ENCODE peak calls at places on chromosomes 11 and 22, in five cellular contexts. One of them, this sample, is unnamed.

GRCh38 chr11:112882494-112883381 is 78.5 kb upstream of the NCAM1 start:
- ATAC-seq in effector memory CD8-positive, alpha-beta T cell: no peak
- ATAC-seq in activated naive CD8-positive, alpha-beta T cell treated with anti-CD3 and anti-CD28 coated beads, Interleukin-2, amount 10 ng/mL, durations not matched to agents 7 days and 5 days: no peak
- ATAC-seq in CD8-positive, alpha-beta T cell: no peak
- ATAC-seq in heart right ventricle: peak
- ATAC-seq in this sample: no peak

GRCh38 chr22:22721681-22722309 is 77.4 kb downstream of the GGTLC2 start:
- ATAC-seq in effector memory CD8-positive, alpha-beta T cell: peak
- ATAC-seq in activated naive CD8-positive, alpha-beta T cell treated with anti-CD3 and anti-CD28 coated beads, Interleukin-2, amount 10 ng/mL, durations not matched to agents 7 days and 5 days: peak
- ATAC-seq in CD8-positive, alpha-beta T cell: peak
- ATAC-seq in heart right ventricle: peak
- ATAC-seq in this sample: no peak

GRCh38 chr11:109954534-109954933 is 138.7 kb upstream of the ZC3H12C start:
- ATAC-seq in effector memory CD8-positive, alpha-beta T cell: no peak
- ATAC-seq in activated naive CD8-positive, alpha-beta T cell treated with anti-CD3 and anti-CD28 coated beads, Interleukin-2, amount 10 ng/mL, durations not matched to agents 7 days and 5 days: no peak
- ATAC-seq in CD8-positive, alpha-beta T cell: no peak
- ATAC-seq in heart right ventricle: no peak
- ATAC-seq in this sample: no peak

GRCh38 chr11:130725417-130726233 is 190.7 kb downstream of the SNX19 start:
- ATAC-seq in effector memory CD8-positive, alpha-beta T cell: no peak
- ATAC-seq in activated naive CD8-positive, alpha-beta T cell treated with anti-CD3 and anti-CD28 coated beads, Interleukin-2, amount 10 ng/mL, durations not matched to agents 7 days and 5 days: no peak
- ATAC-seq in CD8-positive, alpha-beta T cell: no peak
- ATAC-seq in heart right ventricle: peak
- ATAC-seq in this sample: peak

GRCh38 chr11:64652586-64653387 is 61.8 kb downstream of the SLC22A12 start:
- ATAC-seq in effector memory CD8-positive, alpha-beta T cell: peak
- ATAC-seq in activated naive CD8-positive, alpha-beta T cell treated with anti-CD3 and anti-CD28 coated beads, Interleukin-2, amount 10 ng/mL, durations not matched to agents 7 days and 5 days: peak
- ATAC-seq in CD8-positive, alpha-beta T cell: peak
- ATAC-seq in heart right ventricle: peak
- ATAC-seq in this sample: peak

GRCh38 chr11:22690891-22691290 is 24.5 kb downstream of the GAS2 start:
- ATAC-seq in effector memory CD8-positive, alpha-beta T cell: no peak
- ATAC-seq in activated naive CD8-positive, alpha-beta T cell treated with anti-CD3 and anti-CD28 coated beads, Interleukin-2, amount 10 ng/mL, durations not matched to agents 7 days and 5 days: peak
- ATAC-seq in CD8-positive, alpha-beta T cell: peak
- ATAC-seq in heart right ventricle: no peak
- ATAC-seq in this sample: no peak

GRCh38 chr22:31039393-31039792 is 41.7 kb upstream of the SMTN start:
- ATAC-seq in effector memory CD8-positive, alpha-beta T cell: no peak
- ATAC-seq in activated naive CD8-positive, alpha-beta T cell treated with anti-CD3 and anti-CD28 coated beads, Interleukin-2, amount 10 ng/mL, durations not matched to agents 7 days and 5 days: no peak
- ATAC-seq in CD8-positive, alpha-beta T cell: no peak
- ATAC-seq in heart right ventricle: peak
- ATAC-seq in this sample: peak

GRCh38 chr11:30128269-30128932 is 102.4 kb upstream of the FSHB start:
- ATAC-seq in effector memory CD8-positive, alpha-beta T cell: no peak
- ATAC-seq in activated naive CD8-positive, alpha-beta T cell treated with anti-CD3 and anti-CD28 coated beads, Interleukin-2, amount 10 ng/mL, durations not matched to agents 7 days and 5 days: no peak
- ATAC-seq in CD8-positive, alpha-beta T cell: no peak
- ATAC-seq in heart right ventricle: no peak
- ATAC-seq in this sample: no peak

GRCh38 chr11:16604784-16605439 is 133.5 kb upstream of the C11orf58 start:
- ATAC-seq in effector memory CD8-positive, alpha-beta T cell: no peak
- ATAC-seq in activated naive CD8-positive, alpha-beta T cell treated with anti-CD3 and anti-CD28 coated beads, Interleukin-2, amount 10 ng/mL, durations not matched to agents 7 days and 5 days: no peak
- ATAC-seq in CD8-positive, alpha-beta T cell: no peak
- ATAC-seq in heart right ventricle: peak
- ATAC-seq in this sample: peak

GRCh38 chr11:96579642-96580041 is 189.8 kb downstream of the JRKL start:
- ATAC-seq in effector memory CD8-positive, alpha-beta T cell: no peak
- ATAC-seq in activated naive CD8-positive, alpha-beta T cell treated with anti-CD3 and anti-CD28 coated beads, Interleukin-2, amount 10 ng/mL, durations not matched to agents 7 days and 5 days: no peak
- ATAC-seq in CD8-positive, alpha-beta T cell: no peak
- ATAC-seq in heart right ventricle: no peak
- ATAC-seq in this sample: no peak

GRCh38 chr11:71525188-71525937 is 1.7 kb upstream of the KRTAP5-7 start:
- ATAC-seq in effector memory CD8-positive, alpha-beta T cell: no peak
- ATAC-seq in activated naive CD8-positive, alpha-beta T cell treated with anti-CD3 and anti-CD28 coated beads, Interleukin-2, amount 10 ng/mL, durations not matched to agents 7 days and 5 days: no peak
- ATAC-seq in CD8-positive, alpha-beta T cell: no peak
- ATAC-seq in heart right ventricle: no peak
- ATAC-seq in this sample: no peak

GRCh38 chr11:121352301-121352891 is 59.8 kb downstream of the SC5D start:
- ATAC-seq in effector memory CD8-positive, alpha-beta T cell: no peak
- ATAC-seq in activated naive CD8-positive, alpha-beta T cell treated with anti-CD3 and anti-CD28 coated beads, Interleukin-2, amount 10 ng/mL, durations not matched to agents 7 days and 5 days: no peak
- ATAC-seq in CD8-positive, alpha-beta T cell: no peak
- ATAC-seq in heart right ventricle: peak
- ATAC-seq in this sample: peak

GRCh38 chr11:27718853-27719574 is 18.8 kb upstream of the BDNF start:
- ATAC-seq in effector memory CD8-positive, alpha-beta T cell: no peak
- ATAC-seq in activated naive CD8-positive, alpha-beta T cell treated with anti-CD3 and anti-CD28 coated beads, Interleukin-2, amount 10 ng/mL, durations not matched to agents 7 days and 5 days: no peak
- ATAC-seq in CD8-positive, alpha-beta T cell: no peak
- ATAC-seq in heart right ventricle: peak
- ATAC-seq in this sample: peak

GRCh38 chr11:88042238-88043032 is 132.8 kb downstream of the RAB38 start:
- ATAC-seq in effector memory CD8-positive, alpha-beta T cell: no peak
- ATAC-seq in activated naive CD8-positive, alpha-beta T cell treated with anti-CD3 and anti-CD28 coated beads, Interleukin-2, amount 10 ng/mL, durations not matched to agents 7 days and 5 days: no peak
- ATAC-seq in CD8-positive, alpha-beta T cell: no peak
- ATAC-seq in heart right ventricle: no peak
- ATAC-seq in this sample: no peak

GRCh38 chr22:19845369-19845722 is 9.3 kb downstream of the GNB1L start:
- ATAC-seq in effector memory CD8-positive, alpha-beta T cell: no peak
- ATAC-seq in activated naive CD8-positive, alpha-beta T cell treated with anti-CD3 and anti-CD28 coated beads, Interleukin-2, amount 10 ng/mL, durations not matched to agents 7 days and 5 days: no peak
- ATAC-seq in CD8-positive, alpha-beta T cell: no peak
- ATAC-seq in heart right ventricle: no peak
- ATAC-seq in this sample: no peak

GRCh38 chr22:29072979-29073617 is at the start of gene KREMEN1:
- ATAC-seq in effector memory CD8-positive, alpha-beta T cell: no peak
- ATAC-seq in activated naive CD8-positive, alpha-beta T cell treated with anti-CD3 and anti-CD28 coated beads, Interleukin-2, amount 10 ng/mL, durations not matched to agents 7 days and 5 days: no peak
- ATAC-seq in CD8-positive, alpha-beta T cell: no peak
- ATAC-seq in heart right ventricle: no peak
- ATAC-seq in this sample: peak

GRCh38 chr11:76803023-76803422 is 19.9 kb downstream of the TSKU start:
- ATAC-seq in effector memory CD8-positive, alpha-beta T cell: no peak
- ATAC-seq in activated naive CD8-positive, alpha-beta T cell treated with anti-CD3 and anti-CD28 coated beads, Interleukin-2, amount 10 ng/mL, durations not matched to agents 7 days and 5 days: no peak
- ATAC-seq in CD8-positive, alpha-beta T cell: no peak
- ATAC-seq in heart right ventricle: no peak
- ATAC-seq in this sample: peak

GRCh38 chr22:17710023-17710422 is 64.2 kb downstream of the BID start:
- ATAC-seq in effector memory CD8-positive, alpha-beta T cell: no peak
- ATAC-seq in activated naive CD8-positive, alpha-beta T cell treated with anti-CD3 and anti-CD28 coated beads, Interleukin-2, amount 10 ng/mL, durations not matched to agents 7 days and 5 days: no peak
- ATAC-seq in CD8-positive, alpha-beta T cell: no peak
- ATAC-seq in heart right ventricle: no peak
- ATAC-seq in this sample: no peak

GRCh38 chr11:95134491-95134890 is 44.8 kb downstream of the ENDOD1 start:
- ATAC-seq in effector memory CD8-positive, alpha-beta T cell: no peak
- ATAC-seq in activated naive CD8-positive, alpha-beta T cell treated with anti-CD3 and anti-CD28 coated beads, Interleukin-2, amount 10 ng/mL, durations not matched to agents 7 days and 5 days: no peak
- ATAC-seq in CD8-positive, alpha-beta T cell: no peak
- ATAC-seq in heart right ventricle: peak
- ATAC-seq in this sample: no peak

GRCh38 chr11:19577849-19578619 is 134.6 kb upstream of the NAV2 start:
- ATAC-seq in effector memory CD8-positive, alpha-beta T cell: no peak
- ATAC-seq in activated naive CD8-positive, alpha-beta T cell treated with anti-CD3 and anti-CD28 coated beads, Interleukin-2, amount 10 ng/mL, durations not matched to agents 7 days and 5 days: no peak
- ATAC-seq in CD8-positive, alpha-beta T cell: no peak
- ATAC-seq in heart right ventricle: peak
- ATAC-seq in this sample: peak

GRCh38 chr11:35214792-35215193 is 75.8 kb downstream of the CD44 start:
- ATAC-seq in effector memory CD8-positive, alpha-beta T cell: peak
- ATAC-seq in activated naive CD8-positive, alpha-beta T cell treated with anti-CD3 and anti-CD28 coated beads, Interleukin-2, amount 10 ng/mL, durations not matched to agents 7 days and 5 days: no peak
- ATAC-seq in CD8-positive, alpha-beta T cell: peak
- ATAC-seq in heart right ventricle: peak
- ATAC-seq in this sample: no peak

GRCh38 chr22:32712644-32713355 is 88.7 kb upstream of the TIMP3 start:
- ATAC-seq in effector memory CD8-positive, alpha-beta T cell: no peak
- ATAC-seq in activated naive CD8-positive, alpha-beta T cell treated with anti-CD3 and anti-CD28 coated beads, Interleukin-2, amount 10 ng/mL, durations not matched to agents 7 days and 5 days: no peak
- ATAC-seq in CD8-positive, alpha-beta T cell: no peak
- ATAC-seq in heart right ventricle: no peak
- ATAC-seq in this sample: no peak

GRCh38 chr11:118016094-118016493 is 29.9 kb downstream of the IL10RA start:
- ATAC-seq in effector memory CD8-positive, alpha-beta T cell: peak
- ATAC-seq in activated naive CD8-positive, alpha-beta T cell treated with anti-CD3 and anti-CD28 coated beads, Interleukin-2, amount 10 ng/mL, durations not matched to agents 7 days and 5 days: peak
- ATAC-seq in CD8-positive, alpha-beta T cell: no peak
- ATAC-seq in heart right ventricle: no peak
- ATAC-seq in this sample: no peak

GRCh38 chr11:3153291-3153861 is 11.7 kb downstream of the OSBPL5 start:
- ATAC-seq in effector memory CD8-positive, alpha-beta T cell: no peak
- ATAC-seq in activated naive CD8-positive, alpha-beta T cell treated with anti-CD3 and anti-CD28 coated beads, Interleukin-2, amount 10 ng/mL, durations not matched to agents 7 days and 5 days: no peak
- ATAC-seq in CD8-positive, alpha-beta T cell: no peak
- ATAC-seq in heart right ventricle: peak
- ATAC-seq in this sample: peak

GRCh38 chr11:83257638-83258229 is 28.4 kb downstream of the CCDC90B start:
- ATAC-seq in effector memory CD8-positive, alpha-beta T cell: no peak
- ATAC-seq in activated naive CD8-positive, alpha-beta T cell treated with anti-CD3 and anti-CD28 coated beads, Interleukin-2, amount 10 ng/mL, durations not matched to agents 7 days and 5 days: no peak
- ATAC-seq in CD8-positive, alpha-beta T cell: no peak
- ATAC-seq in heart right ventricle: no peak
- ATAC-seq in this sample: no peak

GRCh38 chr22:19360300-19360792 is 68.8 kb upstream of the CLTCL1 start:
- ATAC-seq in effector memory CD8-positive, alpha-beta T cell: no peak
- ATAC-seq in activated naive CD8-positive, alpha-beta T cell treated with anti-CD3 and anti-CD28 coated beads, Interleukin-2, amount 10 ng/mL, durations not matched to agents 7 days and 5 days: no peak
- ATAC-seq in CD8-positive, alpha-beta T cell: no peak
- ATAC-seq in heart right ventricle: no peak
- ATAC-seq in this sample: no peak

GRCh38 chr11:587546-587945 is 11.3 kb downstream of the PHRF1 start:
- ATAC-seq in effector memory CD8-positive, alpha-beta T cell: peak
- ATAC-seq in activated naive CD8-positive, alpha-beta T cell treated with anti-CD3 and anti-CD28 coated beads, Interleukin-2, amount 10 ng/mL, durations not matched to agents 7 days and 5 days: peak
- ATAC-seq in CD8-positive, alpha-beta T cell: no peak
- ATAC-seq in heart right ventricle: no peak
- ATAC-seq in this sample: no peak

GRCh38 chr11:110156503-110156902 is 63.3 kb downstream of the ZC3H12C start:
- ATAC-seq in effector memory CD8-positive, alpha-beta T cell: no peak
- ATAC-seq in activated naive CD8-positive, alpha-beta T cell treated with anti-CD3 and anti-CD28 coated beads, Interleukin-2, amount 10 ng/mL, durations not matched to agents 7 days and 5 days: no peak
- ATAC-seq in CD8-positive, alpha-beta T cell: no peak
- ATAC-seq in heart right ventricle: no peak
- ATAC-seq in this sample: no peak

GRCh38 chr11:6693342-6694228 is 10.4 kb upstream of the MRPL17 start:
- ATAC-seq in effector memory CD8-positive, alpha-beta T cell: peak
- ATAC-seq in activated naive CD8-positive, alpha-beta T cell treated with anti-CD3 and anti-CD28 coated beads, Interleukin-2, amount 10 ng/mL, durations not matched to agents 7 days and 5 days: no peak
- ATAC-seq in CD8-positive, alpha-beta T cell: peak
- ATAC-seq in heart right ventricle: peak
- ATAC-seq in this sample: peak

GRCh38 chr11:43947003-43947500 is 4.6 kb downstream of the C11orf96 start:
- ATAC-seq in effector memory CD8-positive, alpha-beta T cell: no peak
- ATAC-seq in activated naive CD8-positive, alpha-beta T cell treated with anti-CD3 and anti-CD28 coated beads, Interleukin-2, amount 10 ng/mL, durations not matched to agents 7 days and 5 days: no peak
- ATAC-seq in CD8-positive, alpha-beta T cell: no peak
- ATAC-seq in heart right ventricle: peak
- ATAC-seq in this sample: no peak

GRCh38 chr11:1749787-1750351 is 526 bp downstream of the IFITM10 start:
- ATAC-seq in effector memory CD8-positive, alpha-beta T cell: no peak
- ATAC-seq in activated naive CD8-positive, alpha-beta T cell treated with anti-CD3 and anti-CD28 coated beads, Interleukin-2, amount 10 ng/mL, durations not matched to agents 7 days and 5 days: no peak
- ATAC-seq in CD8-positive, alpha-beta T cell: no peak
- ATAC-seq in heart right ventricle: peak
- ATAC-seq in this sample: no peak

GRCh38 chr11:87022738-87023137 is 15.0 kb upstream of the TMEM135 start:
- ATAC-seq in effector memory CD8-positive, alpha-beta T cell: no peak
- ATAC-seq in activated naive CD8-positive, alpha-beta T cell treated with anti-CD3 and anti-CD28 coated beads, Interleukin-2, amount 10 ng/mL, durations not matched to agents 7 days and 5 days: no peak
- ATAC-seq in CD8-positive, alpha-beta T cell: no peak
- ATAC-seq in heart right ventricle: no peak
- ATAC-seq in this sample: no peak